ENCODE peak calls at places on chromosomes 13 and 19, in six cellular contexts. One of them, this sample, is unnamed.

GRCh38 chr13:110799246-110800236 is 86.0 kb downstream of the ING1 start:
- DNase-seq in tibial artery: peak
- DNase-seq in dorsolateral prefrontal cortex: no peak
- DNase-seq in AG04450: peak
- DNase-seq in stomach: no peak
- DNase-seq in right cardiac atrium: peak
- DNase-seq in this sample: no peak

GRCh38 chr13:93727301-93728141 is 500.9 kb downstream of the GPC6 start:
- DNase-seq in stomach: no peak
- DNase-seq in AG04450: no peak
- DNase-seq in right cardiac atrium: no peak
- DNase-seq in tibial artery: no peak
- DNase-seq in dorsolateral prefrontal cortex: no peak
- DNase-seq in this sample: no peak

GRCh38 chr19:9757544-9758501 is 10.7 kb downstream of the ZNF846 start:
- DNase-seq in stomach: no peak
- DNase-seq in AG04450: no peak
- DNase-seq in dorsolateral prefrontal cortex: no peak
- DNase-seq in right cardiac atrium: no peak
- DNase-seq in tibial artery: no peak
- DNase-seq in this sample: no peak

GRCh38 chr13:96792736-96793444 is 201.4 kb downstream of the OXGR1 start:
- DNase-seq in stomach: no peak
- DNase-seq in tibial artery: no peak
- DNase-seq in dorsolateral prefrontal cortex: no peak
- DNase-seq in right cardiac atrium: peak
- DNase-seq in AG04450: no peak
- DNase-seq in this sample: no peak

GRCh38 chr13:39676315-39676876 is 20.9 kb downstream of the COG6 start:
- DNase-seq in stomach: no peak
- DNase-seq in dorsolateral prefrontal cortex: no peak
- DNase-seq in tibial artery: no peak
- DNase-seq in AG04450: no peak
- DNase-seq in right cardiac atrium: no peak
- DNase-seq in this sample: no peak

GRCh38 chr19:15400521-15401396 is 18.0 kb downstream of the AKAP8L start:
- DNase-seq in tibial artery: peak
- DNase-seq in dorsolateral prefrontal cortex: no peak
- DNase-seq in AG04450: no peak
- DNase-seq in stomach: no peak
- DNase-seq in right cardiac atrium: peak
- DNase-seq in this sample: no peak

GRCh38 chr19:12913011-12913561 is 6.0 kb downstream of the SYCE2 start:
- DNase-seq in tibial artery: peak
- DNase-seq in dorsolateral prefrontal cortex: peak
- DNase-seq in right cardiac atrium: peak
- DNase-seq in AG04450: peak
- DNase-seq in stomach: peak
- DNase-seq in this sample: no peak

GRCh38 chr13:82370306-82370705 is 1512.0 kb downstream of the SLITRK1 start:
- DNase-seq in AG04450: no peak
- DNase-seq in stomach: no peak
- DNase-seq in right cardiac atrium: no peak
- DNase-seq in tibial artery: no peak
- DNase-seq in dorsolateral prefrontal cortex: no peak
- DNase-seq in this sample: no peak

GRCh38 chr13:89755729-89756492 is 1591.6 kb upstream of the MIR17HG start:
- DNase-seq in right cardiac atrium: no peak
- DNase-seq in AG04450: no peak
- DNase-seq in stomach: no peak
- DNase-seq in dorsolateral prefrontal cortex: no peak
- DNase-seq in tibial artery: no peak
- DNase-seq in this sample: no peak

GRCh38 chr13:99439048-99439447 is 62.2 kb upstream of the TM9SF2 start:
- DNase-seq in tibial artery: no peak
- DNase-seq in right cardiac atrium: no peak
- DNase-seq in dorsolateral prefrontal cortex: no peak
- DNase-seq in stomach: no peak
- DNase-seq in AG04450: no peak
- DNase-seq in this sample: no peak

GRCh38 chr13:75635101-75635620 is 969 bp upstream of the LMO7 start:
- DNase-seq in dorsolateral prefrontal cortex: no peak
- DNase-seq in AG04450: no peak
- DNase-seq in stomach: no peak
- DNase-seq in right cardiac atrium: peak
- DNase-seq in tibial artery: no peak
- DNase-seq in this sample: no peak

GRCh38 chr13:78319101-78319627 is 284.2 kb downstream of the POU4F1 start:
- DNase-seq in dorsolateral prefrontal cortex: no peak
- DNase-seq in tibial artery: no peak
- DNase-seq in AG04450: no peak
- DNase-seq in right cardiac atrium: no peak
- DNase-seq in stomach: no peak
- DNase-seq in this sample: no peak

GRCh38 chr19:47458672-47459071 is 13.0 kb downstream of the SLC8A2 start:
- DNase-seq in dorsolateral prefrontal cortex: no peak
- DNase-seq in AG04450: no peak
- DNase-seq in tibial artery: no peak
- DNase-seq in right cardiac atrium: no peak
- DNase-seq in stomach: no peak
- DNase-seq in this sample: no peak

GRCh38 chr13:98313023-98313937 is 136.2 kb upstream of the RNF113B start:
- DNase-seq in tibial artery: no peak
- DNase-seq in dorsolateral prefrontal cortex: no peak
- DNase-seq in AG04450: no peak
- DNase-seq in right cardiac atrium: no peak
- DNase-seq in stomach: no peak
- DNase-seq in this sample: no peak

GRCh38 chr19:2816641-2817040 is 3.0 kb upstream of the ZNF554 start:
- DNase-seq in stomach: no peak
- DNase-seq in AG04450: no peak
- DNase-seq in tibial artery: no peak
- DNase-seq in dorsolateral prefrontal cortex: no peak
- DNase-seq in right cardiac atrium: no peak
- DNase-seq in this sample: no peak

GRCh38 chr19:52961981-52962380 is 700 bp downstream of the ZNF816 start:
- DNase-seq in AG04450: no peak
- DNase-seq in tibial artery: no peak
- DNase-seq in stomach: no peak
- DNase-seq in dorsolateral prefrontal cortex: no peak
- DNase-seq in right cardiac atrium: no peak
- DNase-seq in this sample: no peak

GRCh38 chr13:52842440-52842839 is 6.0 kb downstream of the PCDH8 start:
- DNase-seq in stomach: no peak
- DNase-seq in AG04450: no peak
- DNase-seq in right cardiac atrium: no peak
- DNase-seq in tibial artery: no peak
- DNase-seq in dorsolateral prefrontal cortex: no peak
- DNase-seq in this sample: no peak

GRCh38 chr13:48775804-48776203 is 122.1 kb downstream of the CYSLTR2 start:
- DNase-seq in stomach: no peak
- DNase-seq in AG04450: peak
- DNase-seq in tibial artery: no peak
- DNase-seq in dorsolateral prefrontal cortex: no peak
- DNase-seq in right cardiac atrium: no peak
- DNase-seq in this sample: no peak

GRCh38 chr19:6181119-6181518 is 45.7 kb downstream of the ACSBG2 start:
- DNase-seq in stomach: no peak
- DNase-seq in tibial artery: no peak
- DNase-seq in right cardiac atrium: no peak
- DNase-seq in dorsolateral prefrontal cortex: no peak
- DNase-seq in AG04450: no peak
- DNase-seq in this sample: no peak
- H3K4me3 ChIP-seq in stomach: no peak
- H3K4me3 ChIP-seq in tibial artery: no peak
- H3K4me3 ChIP-seq in right cardiac atrium: no peak
- H3K4me3 ChIP-seq in dorsolateral prefrontal cortex: no peak
- H3K4me3 ChIP-seq in AG04450: no peak
- H3K4me3 ChIP-seq in this sample: no peak

GRCh38 chr19:14072535-14073231 is at the start of gene MISP3:
- DNase-seq in right cardiac atrium: peak
- DNase-seq in tibial artery: peak
- DNase-seq in AG04450: no peak
- DNase-seq in stomach: peak
- DNase-seq in dorsolateral prefrontal cortex: peak
- DNase-seq in this sample: peak
- H3K27ac ChIP-seq in right cardiac atrium: peak
- H3K27ac ChIP-seq in tibial artery: peak
- H3K27ac ChIP-seq in AG04450: no peak
- H3K27ac ChIP-seq in stomach: peak
- H3K27ac ChIP-seq in dorsolateral prefrontal cortex: peak
- H3K27ac ChIP-seq in this sample: peak

GRCh38 chr13:27182844-27183497 is 11.4 kb upstream of the USP12 start:
- DNase-seq in dorsolateral prefrontal cortex: no peak
- DNase-seq in AG04450: no peak
- DNase-seq in stomach: peak
- DNase-seq in tibial artery: peak
- DNase-seq in right cardiac atrium: peak
- DNase-seq in this sample: no peak

GRCh38 chr13:27188239-27188638 is 16.6 kb upstream of the USP12 start:
- DNase-seq in stomach: no peak
- DNase-seq in right cardiac atrium: no peak
- DNase-seq in dorsolateral prefrontal cortex: no peak
- DNase-seq in AG04450: no peak
- DNase-seq in tibial artery: no peak
- DNase-seq in this sample: no peak

GRCh38 chr13:27186295-27186694 is 14.7 kb upstream of the USP12 start:
- DNase-seq in dorsolateral prefrontal cortex: no peak
- DNase-seq in stomach: no peak
- DNase-seq in tibial artery: no peak
- DNase-seq in AG04450: no peak
- DNase-seq in right cardiac atrium: no peak
- DNase-seq in this sample: no peak

GRCh38 chr13:27182054-27182453 is 10.4 kb upstream of the USP12 start:
- DNase-seq in AG04450: no peak
- DNase-seq in stomach: no peak
- DNase-seq in right cardiac atrium: no peak
- DNase-seq in dorsolateral prefrontal cortex: no peak
- DNase-seq in tibial artery: no peak
- DNase-seq in this sample: no peak

GRCh38 chr13:27183561-27184147 is 12.0 kb upstream of the USP12 start:
- DNase-seq in tibial artery: no peak
- DNase-seq in AG04450: no peak
- DNase-seq in dorsolateral prefrontal cortex: no peak
- DNase-seq in stomach: no peak
- DNase-seq in right cardiac atrium: no peak
- DNase-seq in this sample: no peak
- H3K4me3 ChIP-seq in tibial artery: no peak
- H3K4me3 ChIP-seq in AG04450: no peak
- H3K4me3 ChIP-seq in dorsolateral prefrontal cortex: no peak
- H3K4me3 ChIP-seq in stomach: no peak
- H3K4me3 ChIP-seq in right cardiac atrium: no peak
- H3K4me3 ChIP-seq in this sample: no peak

DNA sequence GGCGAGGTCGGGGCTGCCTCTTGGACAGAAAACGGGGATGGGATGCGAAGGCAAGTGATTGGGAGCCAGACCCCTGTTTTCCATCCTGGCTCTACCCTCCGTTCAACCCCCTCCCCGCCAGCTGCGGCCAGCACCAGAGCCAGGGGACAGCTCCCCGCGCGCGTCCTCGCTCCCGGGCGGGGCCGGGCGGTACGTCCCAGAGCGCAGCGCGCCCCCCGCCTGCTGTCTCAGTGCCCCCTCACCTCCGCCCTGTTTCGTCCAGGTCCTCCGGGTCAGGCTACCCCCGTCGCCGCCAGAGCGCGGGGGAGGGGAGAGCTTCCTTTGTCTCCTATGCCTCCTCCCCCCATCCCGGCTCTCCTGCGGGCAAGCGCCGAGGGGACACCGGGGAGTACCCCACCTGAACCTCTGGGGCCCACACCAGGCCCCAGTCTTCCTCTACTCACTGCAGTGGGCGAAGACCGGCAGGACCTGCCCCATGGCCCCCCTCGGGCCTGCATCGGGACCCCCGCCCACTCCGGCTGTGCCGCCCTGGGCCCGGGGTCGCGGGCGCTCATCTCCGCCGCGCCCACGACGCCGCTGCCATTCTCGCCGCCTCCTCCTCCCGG is 396 bp downstream of the RTN2 start:
- DNase-seq in AG04450: no peak
- DNase-seq in stomach: no peak
- DNase-seq in tibial artery: no peak
- DNase-seq in right cardiac atrium: peak
- DNase-seq in dorsolateral prefrontal cortex: no peak
- DNase-seq in this sample: peak
- H3K27ac ChIP-seq in AG04450: no peak
- H3K27ac ChIP-seq in stomach: no peak
- H3K27ac ChIP-seq in tibial artery: no peak
- H3K27ac ChIP-seq in right cardiac atrium: no peak
- H3K27ac ChIP-seq in dorsolateral prefrontal cortex: peak
- H3K27ac ChIP-seq in this sample: no peak

DNA sequence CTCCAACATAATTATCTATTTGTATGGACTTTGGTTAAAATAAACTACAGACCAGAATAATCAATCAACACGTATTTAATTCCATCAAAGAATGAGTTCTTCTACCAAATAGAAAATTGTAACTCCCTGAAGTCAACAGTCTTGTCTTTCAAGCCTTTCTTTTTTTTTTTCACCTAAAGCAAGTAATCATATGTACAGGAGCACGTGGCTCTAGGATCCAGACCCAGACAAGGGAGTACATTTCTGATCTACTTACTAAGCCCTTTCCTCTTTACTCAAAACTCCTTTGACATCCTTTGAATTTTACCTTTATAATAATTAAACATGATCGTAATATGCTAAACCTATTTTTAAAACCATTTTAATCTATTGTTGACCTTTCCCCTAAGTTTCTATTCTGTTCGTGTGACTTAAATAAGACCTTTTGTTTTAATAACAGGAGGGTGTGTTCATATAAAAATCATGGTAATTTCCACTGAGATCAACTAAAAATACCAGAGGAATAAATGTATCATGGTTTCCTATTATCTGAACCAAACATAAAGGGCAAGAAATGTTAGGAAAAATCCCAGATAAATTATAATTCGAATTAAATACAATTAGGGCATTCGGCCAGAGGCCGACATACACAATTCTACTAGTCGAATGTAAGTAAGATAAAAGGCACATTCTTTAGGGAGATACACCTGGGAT is 1.7 kb downstream of the SLC7A1 start:
- DNase-seq in tibial artery: no peak
- DNase-seq in AG04450: no peak
- DNase-seq in dorsolateral prefrontal cortex: no peak
- DNase-seq in stomach: no peak
- DNase-seq in right cardiac atrium: no peak
- DNase-seq in this sample: no peak
- H3K4me3 ChIP-seq in tibial artery: peak
- H3K4me3 ChIP-seq in AG04450: peak
- H3K4me3 ChIP-seq in dorsolateral prefrontal cortex: peak
- H3K4me3 ChIP-seq in stomach: peak
- H3K4me3 ChIP-seq in right cardiac atrium: no peak
- H3K4me3 ChIP-seq in this sample: peak